ENCODE peak calls at places on chromosomes 4 and X, in nine cellular contexts. P, D, A, X, O, I, V, T and J are unnamed samples.

GRCh38 chr4:153912296-153912695 is 123.4 kb upstream of the SFRP2 start:
- DNase-seq in P (no peak), D (no peak), A (no peak), X (no peak), O (no peak), I (no peak), V (no peak), T (no peak), J (no peak)

GRCh38 chr4:128386761-128387599 is 99.4 kb upstream of the PGRMC2 start:
- DNase-seq in P (peak), D (peak), A (peak), X (no peak), O (peak), I (peak), V (peak), T (peak), J (no peak)

GRCh38 chr4:141645611-141646340 is 9.4 kb downstream of the IL15 start:
- DNase-seq in P (no peak), D (no peak), A (no peak), X (no peak), O (no peak), I (no peak), V (no peak), T (no peak), J (no peak)

GRCh38 chrX:47169726-47170515 is 23.7 kb upstream of the UBA1 start:
- DNase-seq in P (no peak), D (peak), A (no peak), X (no peak), O (peak), I (no peak), V (peak), T (peak), J (no peak)

GRCh38 chr4:133452669-133453068 is 303.6 kb downstream of the PCDH10 start:
- DNase-seq in P (no peak), D (no peak), A (no peak), X (no peak), O (no peak), I (no peak), V (no peak), T (no peak), J (no peak)

GRCh38 chr4:48025005-48025404 is 8.4 kb downstream of the NIPAL1 start:
- DNase-seq in P (no peak), D (no peak), A (no peak), X (no peak), O (no peak), I (no peak), V (no peak), T (peak), J (no peak)

GRCh38 chr4:57435300-57435699 is 325.1 kb upstream of the IGFBP7 start:
- DNase-seq in P (no peak), D (no peak), A (no peak), X (no peak), O (no peak), I (no peak), V (no peak), T (no peak), J (no peak)

GRCh38 chr4:20684852-20685763 is 15.2 kb upstream of the PACRGL start:
- DNase-seq in P (no peak), D (no peak), A (no peak), X (no peak), O (no peak), I (no peak), V (no peak), T (peak), J (no peak)

GRCh38 chrX:134836497-134836968 is 154.3 kb upstream of the SMIM10 start:
- DNase-seq in P (no peak), D (no peak), A (no peak), X (no peak), O (no peak), I (no peak), V (no peak), T (no peak), J (no peak)

GRCh38 chr4:156784970-156785369 is 186.6 kb downstream of the PDGFC start:
- DNase-seq in P (no peak), D (no peak), A (no peak), X (no peak), O (no peak), I (no peak), V (no peak), T (no peak), J (no peak)

GRCh38 chr4:78460368-78460767 is 91.2 kb upstream of the ANXA3 start:
- DNase-seq in P (no peak), D (no peak), A (no peak), X (no peak), O (no peak), I (no peak), V (no peak), T (no peak), J (no peak)

GRCh38 chr4:120821986-120822385 is 100.5 kb downstream of the PRDM5 start:
- DNase-seq in P (no peak), D (no peak), A (no peak), X (no peak), O (no peak), I (peak), V (peak), T (no peak), J (no peak)

GRCh38 chrX:39830414-39830813 is 267.3 kb downstream of the BCOR start:
- DNase-seq in P (no peak), D (no peak), A (no peak), X (no peak), O (no peak), I (no peak), V (no peak), T (no peak), J (no peak)

GRCh38 chrX:44239036-44239435 is 104.4 kb downstream of the EFHC2 start:
- DNase-seq in P (no peak), D (no peak), A (no peak), X (no peak), O (no peak), I (no peak), V (no peak), T (no peak), J (no peak)

GRCh38 chr4:74755486-74755885 is 38.8 kb downstream of the BTC start:
- DNase-seq in P (peak), D (peak), A (no peak), X (no peak), O (no peak), I (no peak), V (peak), T (no peak), J (no peak)

GRCh38 chrX:53768451-53769246 is 82.1 kb upstream of the HUWE1 start:
- DNase-seq in P (no peak), D (no peak), A (no peak), X (no peak), O (no peak), I (no peak), V (no peak), T (no peak), J (no peak)

GRCh38 chrX:23811135-23811781 is 28.3 kb downstream of the SAT1 start:
- DNase-seq in P (no peak), D (no peak), A (no peak), X (no peak), O (no peak), I (no peak), V (peak), T (no peak), J (no peak)

GRCh38 chrX:139106111-139106510 is 394.6 kb upstream of the FGF13 start:
- DNase-seq in P (no peak), D (no peak), A (no peak), X (no peak), O (no peak), I (no peak), V (no peak), T (peak), J (no peak)

GRCh38 chr4:151325320-151326246 is at the start of gene SH3D19:
- DNase-seq in P (peak), D (peak), A (peak), X (no peak), O (peak), I (peak), V (peak), T (peak), J (no peak)

GRCh38 chr4:113522433-113522832 is 239.1 kb downstream of the CAMK2D start:
- DNase-seq in P (no peak), D (no peak), A (no peak), X (no peak), O (no peak), I (no peak), V (no peak), T (no peak), J (no peak)

GRCh38 chrX:111431007-111431406 is 19.0 kb upstream of the DCX start:
- DNase-seq in P (no peak), D (no peak), A (no peak), X (no peak), O (no peak), I (no peak), V (no peak), T (no peak), J (no peak)

GRCh38 chrX:40628506-40628905 is 5.3 kb downstream of the MPC1L start:
- DNase-seq in P (no peak), D (no peak), A (no peak), X (no peak), O (no peak), I (no peak), V (no peak), T (no peak), J (no peak)

GRCh38 chr4:44629280-44629866 is 22.1 kb downstream of the YIPF7 start:
- DNase-seq in P (no peak), D (no peak), A (no peak), X (peak), O (no peak), I (no peak), V (peak), T (peak), J (peak)

GRCh38 chrX:28108186-28108945 is 127.1 kb upstream of the DCAF8L1 start:
- DNase-seq in P (no peak), D (no peak), A (no peak), X (no peak), O (no peak), I (no peak), V (no peak), T (no peak), J (no peak)

GRCh38 chr4:106201373-106201772 is 114.6 kb downstream of the TBCK start:
- DNase-seq in P (no peak), D (no peak), A (no peak), X (no peak), O (no peak), I (no peak), V (no peak), T (peak), J (no peak)

GRCh38 chrX:3713937-3714434 is 537 bp upstream of the PRKX start:
- DNase-seq in P (no peak), D (no peak), A (no peak), X (no peak), O (no peak), I (no peak), V (no peak), T (peak), J (no peak)

GRCh38 chr4:74794341-74794801 is at the start of gene BTC:
- DNase-seq in P (peak), D (peak), A (peak), X (no peak), O (peak), I (no peak), V (peak), T (peak), J (no peak)

GRCh38 chr4:84971319-84971932 is 4.9 kb upstream of the WDFY3 start:
- DNase-seq in P (no peak), D (no peak), A (no peak), X (no peak), O (no peak), I (no peak), V (no peak), T (peak), J (no peak)

GRCh38 chr4:12137556-12137955 is 708.9 kb upstream of the HS3ST1 start:
- DNase-seq in P (no peak), D (no peak), A (no peak), X (no peak), O (no peak), I (no peak), V (peak), T (no peak), J (no peak)

GRCh38 chrX:136691028-136691809 is 43.3 kb downstream of the CD40LG start:
- DNase-seq in P (no peak), D (no peak), A (no peak), X (no peak), O (no peak), I (no peak), V (no peak), T (no peak), J (no peak)

GRCh38 chr4:55407119-55407518 is 11.4 kb downstream of the TMEM165 start:
- DNase-seq in P (no peak), D (no peak), A (no peak), X (no peak), O (no peak), I (no peak), V (no peak), T (no peak), J (no peak)

GRCh38 chr4:38647096-38647819 is 16.7 kb upstream of the KLF3 start:
- DNase-seq in P (no peak), D (no peak), A (no peak), X (no peak), O (no peak), I (no peak), V (no peak), T (no peak), J (no peak)

GRCh38 chr4:150784305-150784704 is 202.4 kb downstream of the MAB21L2 start:
- DNase-seq in P (no peak), D (no peak), A (no peak), X (no peak), O (no peak), I (no peak), V (no peak), T (no peak), J (no peak)

GRCh38 chrX:115689931-115690330 is 129.0 kb downstream of the PLS3 start:
- DNase-seq in P (no peak), D (no peak), A (no peak), X (no peak), O (no peak), I (no peak), V (no peak), T (peak), J (no peak)

GRCh38 chr4:48509543-48509942 is 19.5 kb downstream of the ZAR1 start:
- DNase-seq in P (no peak), D (no peak), A (no peak), X (no peak), O (no peak), I (no peak), V (no peak), T (no peak), J (no peak)

GRCh38 chr4:1048781-1049590 is 37.6 kb downstream of the FGFRL1 start:
- DNase-seq in P (no peak), D (no peak), A (no peak), X (no peak), O (peak), I (no peak), V (peak), T (no peak), J (no peak)

GRCh38 chr4:18227880-18228279 is 206.3 kb upstream of the LCORL start:
- DNase-seq in P (no peak), D (no peak), A (no peak), X (no peak), O (no peak), I (no peak), V (no peak), T (no peak), J (no peak)

GRCh38 chrX:21946925-21947641 is 6.6 kb downstream of the SMS start:
- DNase-seq in P (no peak), D (no peak), A (no peak), X (no peak), O (no peak), I (no peak), V (no peak), T (no peak), J (no peak)

GRCh38 chrX:131741103-131741581 is 197.3 kb downstream of the OR13H1 start:
- DNase-seq in P (peak), D (peak), A (no peak), X (no peak), O (no peak), I (peak), V (no peak), T (no peak), J (no peak)

GRCh38 chrX:133402042-133402453 is 13.2 kb downstream of the GPC4 start:
- DNase-seq in P (no peak), D (no peak), A (no peak), X (no peak), O (no peak), I (no peak), V (no peak), T (no peak), J (peak)

GRCh38 chr4:145808848-145809512 is 129.0 kb downstream of the C4orf51 start:
- DNase-seq in P (no peak), D (no peak), A (no peak), X (no peak), O (no peak), I (no peak), V (no peak), T (no peak), J (no peak)
- H3K27ac ChIP-seq in P (no peak), D (peak), A (no peak), X (no peak), O (no peak), I (no peak), V (no peak), T (peak), J (no peak)

GRCh38 chr4:56425518-56425917 is 9.9 kb downstream of the PPAT start:
- DNase-seq in P (no peak), D (no peak), A (no peak), X (no peak), O (no peak), I (no peak), V (no peak), T (no peak), J (no peak)
- H3K27ac ChIP-seq in P (no peak), D (no peak), A (no peak), X (no peak), O (no peak), I (no peak), V (no peak), T (no peak), J (no peak)

DNA sequence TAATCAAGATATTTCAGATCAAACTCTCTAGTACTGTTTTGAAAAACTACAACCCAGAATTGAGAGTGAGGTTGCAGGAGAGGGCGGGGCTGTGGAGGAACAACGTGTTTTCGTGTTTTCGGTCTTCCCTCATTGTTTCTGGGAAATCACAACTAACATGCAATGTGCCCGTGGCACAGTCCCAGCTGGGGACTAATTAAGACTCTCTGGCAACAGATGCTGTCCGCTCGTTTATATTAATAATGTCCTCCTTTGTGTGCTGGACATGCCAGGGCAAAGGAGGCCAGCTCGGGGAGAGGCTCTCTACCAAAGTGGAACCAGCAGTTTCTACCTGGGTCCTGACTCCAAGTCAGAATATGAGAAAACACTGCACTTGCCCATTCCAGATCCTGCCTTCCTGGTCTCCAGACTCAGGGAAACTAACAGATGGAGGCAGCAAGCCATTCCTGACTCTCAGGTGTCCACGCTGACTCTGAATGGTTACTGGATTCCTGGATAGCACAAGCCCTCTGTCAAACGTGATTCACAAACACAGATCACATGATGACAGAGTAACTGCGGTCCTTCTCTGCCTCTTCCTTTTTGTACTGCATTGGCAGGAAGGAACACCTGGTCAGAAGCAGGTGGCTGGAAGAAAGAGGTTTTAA is 65.1 kb downstream of the COQ2 start:
- DNase-seq in P (no peak), D (peak), A (no peak), X (no peak), O (no peak), I (no peak), V (peak), T (no peak), J (no peak)
- H3K27ac ChIP-seq in P (no peak), D (peak), A (no peak), X (no peak), O (no peak), I (peak), V (no peak), T (no peak), J (no peak)

GRCh38 chr4:186248643-186249042 is 17.3 kb upstream of the F11 start:
- DNase-seq in P (no peak), D (no peak), A (no peak), X (no peak), O (no peak), I (no peak), V (no peak), T (no peak), J (no peak)
- H3K27ac ChIP-seq in P (no peak), D (no peak), A (no peak), X (no peak), O (no peak), I (no peak), V (no peak), T (no peak), J (no peak)

GRCh38 chr4:75939890-75940691 is 722 bp downstream of the NAAA start:
- DNase-seq in P (peak), D (peak), A (peak), X (peak), O (peak), I (peak), V (peak), T (peak), J (peak)

GRCh38 chr4:75935628-75936027 is 5.2 kb downstream of the NAAA start:
- DNase-seq in P (no peak), D (no peak), A (no peak), X (no peak), O (no peak), I (no peak), V (no peak), T (no peak), J (no peak)

GRCh38 chr4:75940692-75941253 is at the start of gene NAAA:
- DNase-seq in P (peak), D (peak), A (peak), X (peak), O (peak), I (peak), V (peak), T (peak), J (peak)
- H3K27ac ChIP-seq in P (peak), D (peak), A (peak), X (peak), O (peak), I (peak), V (peak), T (peak), J (peak)

DNA sequence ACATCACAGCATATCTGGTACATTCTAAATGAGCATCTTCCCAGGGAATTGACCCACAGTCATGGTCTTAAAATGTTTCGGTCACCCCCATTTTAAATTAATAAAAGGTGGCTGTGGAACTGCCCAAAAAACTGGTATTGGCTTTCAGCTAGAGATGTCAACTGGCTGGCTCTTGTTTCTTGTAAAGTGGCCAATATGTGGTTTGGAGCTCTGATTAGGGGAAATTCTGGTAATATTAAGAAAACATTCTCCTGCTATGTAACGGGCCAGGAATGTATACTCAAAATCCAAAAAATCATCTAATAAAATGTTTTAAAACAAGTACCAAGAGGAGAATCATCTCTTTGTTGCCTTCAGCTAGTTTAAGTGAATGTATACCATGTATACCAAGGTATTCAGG is 62.0 kb upstream of the VCX2 start:
- DNase-seq in P (no peak), D (no peak), A (no peak), X (no peak), O (no peak), I (no peak), V (no peak), T (no peak), J (no peak)
- H3K27ac ChIP-seq in P (no peak), D (no peak), A (no peak), X (no peak), O (no peak), I (no peak), V (no peak), T (no peak), J (no peak)